ENCODE peak calls at places on chromosome 10, in five cellular contexts. O is IMR-90, A is Calu3, G is left ventricle myocardium inferior, R is sigmoid colon. V is an unnamed sample.

GRCh38 chr10:116151076-116151475 is 121.9 kb downstream of the GFRA1 start:
- DNase-seq in O (no peak), A (no peak), G (no peak), R (no peak), V (no peak)

GRCh38 chr10:131212763-131213325 is 98.7 kb downstream of the TCERG1L start:
- DNase-seq in O (no peak), A (no peak), G (no peak), R (no peak), V (no peak)

GRCh38 chr10:33376976-33377657 is 42.6 kb upstream of the NRP1 start:
- DNase-seq in O (peak; percentile 85), A (no peak), G (no peak), R (no peak), V (no peak)

GRCh38 chr10:25678666-25679065 is 255.4 kb upstream of the MYO3A start:
- DNase-seq in O (no peak), A (no peak), G (no peak), R (no peak), V (no peak)

GRCh38 chr10:98268694-98269386 is 846 bp upstream of the LOXL4 start:
- DNase-seq in O (no peak), A (no peak), G (no peak), R (no peak), V (no peak)

GRCh38 chr10:92112462-92112861 is 178.4 kb downstream of the CPEB3 start:
- DNase-seq in O (no peak), A (no peak), G (no peak), R (no peak), V (no peak)

GRCh38 chr10:121310151-121310711 is 288.0 kb downstream of the FGFR2 start:
- DNase-seq in O (no peak), A (no peak), G (no peak), R (no peak), V (no peak)

GRCh38 chr10:103789771-103790201 is 65.6 kb downstream of the SH3PXD2A start:
- DNase-seq in O (no peak), A (peak; percentile 30), G (peak; percentile 15), R (no peak), V (no peak)

GRCh38 chr10:97007417-97007816 is 175.3 kb downstream of the LCOR start:
- DNase-seq in O (no peak), A (no peak), G (no peak), R (no peak), V (no peak)

GRCh38 chr10:60848126-60848525 is 69.8 kb downstream of the CDK1 start:
- DNase-seq in O (peak; percentile 52), A (peak; percentile 12), G (no peak), R (no peak), V (no peak)

GRCh38 chr10:83545901-83546391 is 593.4 kb upstream of the GHITM start:
- DNase-seq in O (no peak), A (no peak), G (peak; percentile 57), R (no peak), V (peak; percentile 67)

GRCh38 chr10:48976208-48976607 is 36.6 kb upstream of the LRRC18 start:
- DNase-seq in O (peak; percentile 4), A (peak; percentile 46), G (no peak), R (no peak), V (peak; percentile 50)
- TF ChIP-seq CTCF in O (peak; percentile 17), A (no peak), G (peak; percentile 58), R (no peak), V (peak; percentile 52)

DNA sequence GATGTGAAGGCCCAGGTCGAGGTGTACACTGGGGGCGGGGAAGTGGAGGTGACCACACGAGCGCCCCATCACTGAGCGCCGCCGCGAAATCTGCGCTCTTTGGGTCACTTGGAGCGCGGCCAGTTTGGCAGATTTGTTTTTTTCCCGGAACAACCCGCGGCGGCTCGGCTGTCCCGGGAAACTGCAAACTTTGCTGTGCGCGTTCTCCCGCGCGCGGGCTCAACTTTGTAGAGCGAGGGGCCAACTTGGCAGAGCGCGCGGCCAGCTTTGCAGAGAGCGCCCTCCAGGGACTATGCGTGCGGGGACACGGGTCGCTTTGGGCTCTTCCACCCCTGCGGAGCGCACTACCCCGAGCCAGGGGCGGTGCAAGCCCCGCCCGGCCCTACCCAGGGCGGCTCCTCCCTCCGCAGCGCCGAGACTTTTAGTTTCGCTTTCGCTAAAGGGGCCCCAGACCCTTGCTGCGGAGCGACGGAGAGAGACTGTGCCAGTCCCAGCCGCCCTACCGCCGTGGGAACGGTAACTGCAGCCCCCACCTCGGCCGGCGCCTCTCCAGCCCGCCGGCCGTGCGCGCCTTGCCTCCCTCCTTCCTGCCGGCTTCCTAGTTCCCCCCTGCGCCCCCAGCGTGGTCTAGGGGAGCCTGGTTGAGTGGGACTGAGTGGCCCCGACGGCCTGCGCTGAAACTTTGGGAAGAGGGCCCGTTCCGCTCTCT is at the start of gene CASP7:
- DNase-seq in O (peak; percentile 68), A (peak; percentile 76), G (peak; percentile 82), R (peak; percentile 90), V (peak; percentile 89)
- TF ChIP-seq CTCF in O (peak; percentile 14), A (no peak), G (no peak), R (no peak), V (peak; percentile 72)

DNA sequence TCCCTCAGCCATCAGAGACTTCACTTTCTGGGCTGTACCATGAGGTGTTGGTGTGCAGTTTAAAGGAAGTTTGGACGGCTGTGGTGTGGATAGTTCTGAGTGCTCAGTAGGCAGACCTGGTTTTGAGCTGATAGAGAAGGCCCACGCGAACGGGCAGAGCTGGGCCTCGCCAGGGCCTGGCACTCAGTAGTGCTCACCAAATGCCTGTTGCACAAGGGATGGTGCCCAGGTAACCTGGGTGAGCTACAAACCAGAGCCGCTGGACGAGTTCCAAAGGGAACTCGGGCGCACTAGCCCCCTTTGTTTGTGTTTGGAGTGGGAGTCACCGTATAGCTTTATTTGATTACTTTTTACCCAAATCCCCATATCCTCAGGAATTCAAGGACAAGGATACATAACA is 95.5 kb downstream of the LHPP start:
- DNase-seq in O (no peak), A (no peak), G (no peak), R (no peak), V (no peak)
- TF ChIP-seq CTCF in O (no peak), A (no peak), G (no peak), R (no peak), V (no peak)

GRCh38 chr10:101353692-101354583 is at the start of gene BTRC:
- DNase-seq in O (peak; percentile 99), A (peak; percentile 90), G (peak; percentile 94), R (peak; percentile 98), V (peak; percentile 97)
- TF ChIP-seq CTCF in O (no peak), A (no peak), G (no peak), R (no peak), V (peak; percentile 25)

V was measured in Caco-2.